ENCODE peak calls at places on chromosomes 6 and 20, in nine cellular contexts. X is hepatocyte, N is neural progenitor cell, Q is GM23338, J is MM.1S, U is OCI-LY7, D is GM23248, E is HCT116, T is SK-N-SH. R is an unnamed sample.

GRCh38 chr6:11160199-11160598 is 48.7 kb upstream of the ERVFRD-1 start:
- DNase-seq in T (no peak), E (no peak), J (no peak), Q (no peak), D (no peak), U (no peak), X (no peak), N (no peak), R (peak)

GRCh38 chr6:169172435-169172834 is 81.2 kb downstream of the THBS2 start:
- DNase-seq in X (no peak), Q (no peak), E (peak), N (no peak), D (peak), U (no peak), T (no peak), J (no peak), R (peak)

GRCh38 chr6:52152692-52153091 is 33.5 kb upstream of the IL17A start:
- DNase-seq in N (peak), X (peak), D (no peak), T (peak), U (no peak), J (no peak), Q (peak), E (no peak), R (no peak)

GRCh38 chr20:31883829-31884228 is 13.4 kb downstream of the TTLL9 start:
- DNase-seq in D (no peak), Q (no peak), J (no peak), U (no peak), N (no peak), E (no peak), T (no peak), X (no peak), R (no peak)

GRCh38 chr6:15384901-15385300 is 139.0 kb downstream of the JARID2 start:
- DNase-seq in E (no peak), J (peak), U (no peak), Q (no peak), T (no peak), D (no peak), X (no peak), N (no peak), R (no peak)

GRCh38 chr6:43150051-43150751 is 20.9 kb upstream of the SRF start:
- DNase-seq in T (no peak), U (no peak), N (no peak), E (no peak), D (no peak), J (no peak), Q (no peak), X (peak), R (peak)

GRCh38 chr6:104614394-104614793 is 245.3 kb downstream of the HACE1 start:
- DNase-seq in J (no peak), U (no peak), E (no peak), X (no peak), T (no peak), N (no peak), D (no peak), Q (no peak), R (no peak)

GRCh38 chr6:168136622-168137021 is 57.6 kb upstream of the FRMD1 start:
- DNase-seq in X (no peak), N (no peak), Q (no peak), T (no peak), E (no peak), J (no peak), D (no peak), U (no peak), R (no peak)

GRCh38 chr20:23245553-23246128 is 105.0 kb upstream of the NXT1 start:
- DNase-seq in J (no peak), T (no peak), U (peak), X (peak), E (no peak), D (no peak), Q (peak), N (peak), R (peak)

GRCh38 chr6:154485784-154486183 is 24.7 kb downstream of the CNKSR3 start:
- DNase-seq in T (no peak), E (no peak), J (no peak), X (no peak), U (no peak), N (no peak), D (no peak), Q (no peak), R (no peak)

GRCh38 chr6:159969921-159970320 is 1.0 kb downstream of the IGF2R start:
- DNase-seq in D (peak), U (peak), J (no peak), E (peak), X (peak), N (peak), T (peak), Q (peak), R (peak)
- TF ChIP-seq EZH2phosphoT487 in D (no peak), U (no peak), J (no peak), E (no peak), X (no peak), N (no peak), T (no peak), Q (no peak), R (no peak)

GRCh38 chr6:141653590-141653989 is 479.1 kb upstream of the GJE1 start:
- DNase-seq in T (no peak), N (no peak), X (peak), D (peak), E (no peak), U (no peak), Q (no peak), J (peak), R (no peak)
- TF ChIP-seq EZH2phosphoT487 in T (no peak), N (no peak), X (no peak), D (no peak), E (no peak), U (no peak), Q (no peak), J (no peak), R (no peak)

GRCh38 chr20:58086763-58087566 is 141.5 kb downstream of the ANKRD60 start:
- DNase-seq in Q (peak), X (peak), T (peak), D (peak), J (no peak), U (peak), E (peak), N (peak), R (peak)
- TF ChIP-seq EZH2phosphoT487 in Q (no peak), X (no peak), T (no peak), D (no peak), J (no peak), U (no peak), E (no peak), N (no peak), R (no peak)

DNA sequence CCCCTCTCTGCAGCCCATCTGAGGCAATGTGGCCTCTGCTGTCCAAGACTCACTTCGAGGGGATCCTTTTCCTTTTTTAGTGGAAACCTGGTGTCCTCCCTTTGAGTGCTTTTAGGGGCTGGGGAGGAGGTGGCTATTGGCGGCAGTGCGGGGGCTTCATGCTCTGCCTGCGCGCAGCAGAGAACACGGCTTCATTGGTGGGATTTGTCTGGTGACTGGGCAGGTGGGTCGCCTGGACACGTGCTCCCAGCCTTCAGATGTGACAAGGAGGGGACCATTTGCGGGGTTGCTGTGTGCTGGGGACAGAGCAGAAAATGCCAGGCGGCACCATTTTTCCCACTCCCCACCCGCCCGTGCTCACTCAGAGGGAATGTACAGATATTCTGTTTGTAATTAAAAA is 417.1 kb upstream of the SULF2 start:
- DNase-seq in J (no peak), Q (no peak), D (no peak), N (no peak), E (no peak), U (no peak), X (no peak), T (no peak), R (no peak)
- TF ChIP-seq EZH2phosphoT487 in J (no peak), Q (no peak), D (no peak), N (no peak), E (no peak), U (no peak), X (no peak), T (no peak), R (no peak)

DNA sequence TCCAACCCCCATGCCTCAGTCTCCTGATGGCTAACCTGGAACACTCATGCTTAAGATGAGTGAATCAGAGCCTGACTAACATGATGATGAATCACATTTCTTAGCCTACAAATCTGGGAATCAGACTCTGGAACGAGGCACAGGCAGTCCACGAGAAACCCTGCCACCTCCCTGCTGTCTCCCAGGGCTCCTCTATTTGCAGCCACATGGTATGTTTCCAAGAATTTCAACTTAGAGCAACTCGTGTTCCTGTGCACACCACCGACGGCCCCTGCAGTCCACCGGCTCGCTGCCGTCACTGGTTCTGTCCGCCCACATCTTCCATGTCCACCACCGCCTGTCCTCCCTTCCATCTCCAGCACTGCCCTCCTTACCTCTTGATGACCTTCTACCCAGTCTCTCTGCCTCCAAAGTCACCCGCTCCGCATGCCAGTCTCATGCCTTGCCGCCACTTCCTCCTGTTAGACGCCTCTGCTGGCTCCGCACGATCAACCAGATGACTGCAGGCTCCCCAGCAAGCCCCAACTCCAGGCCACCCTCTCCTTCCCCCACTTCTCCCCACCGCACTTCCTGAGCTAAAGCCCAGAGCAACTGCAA is 87.6 kb downstream of the AGPAT4 start:
- DNase-seq in U (no peak), Q (no peak), D (peak), E (peak), T (no peak), X (no peak), J (no peak), N (no peak), R (peak)
- TF ChIP-seq EZH2phosphoT487 in U (no peak), Q (no peak), D (no peak), E (no peak), T (no peak), X (no peak), J (no peak), N (no peak), R (no peak)

DNA sequence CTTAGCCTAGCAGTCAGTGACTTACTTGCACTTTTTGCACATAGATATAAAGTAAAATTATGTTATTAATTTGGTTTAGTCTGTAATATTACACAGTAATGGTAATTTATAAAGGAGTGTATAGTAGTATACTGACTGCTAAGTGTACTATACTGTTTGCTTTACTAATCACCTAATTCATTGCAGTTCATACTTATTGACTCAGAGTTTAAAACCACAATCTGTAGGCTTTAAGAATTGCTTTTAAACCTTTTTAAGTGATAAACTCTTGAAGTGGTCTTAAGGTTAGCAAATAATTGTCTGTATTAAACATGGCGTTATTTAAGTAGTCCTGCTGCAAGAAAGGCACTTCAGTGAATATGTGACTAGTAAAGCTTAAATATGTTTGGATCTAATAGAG is 151.5 kb downstream of the QKI start:
- DNase-seq in T (no peak), U (no peak), J (no peak), X (no peak), N (no peak), D (no peak), E (no peak), Q (no peak), R (no peak)
- TF ChIP-seq EZH2phosphoT487 in T (no peak), U (no peak), J (no peak), X (peak), N (no peak), D (no peak), E (no peak), Q (no peak), R (no peak)

GRCh38 chr6:129263117-129263516 is 380.2 kb downstream of the LAMA2 start:
- DNase-seq in U (no peak), N (no peak), T (no peak), Q (no peak), J (no peak), D (no peak), X (no peak), E (no peak), R (no peak)

GRCh38 chr6:129269891-129270290 is 387.0 kb downstream of the LAMA2 start:
- DNase-seq in N (no peak), D (no peak), Q (no peak), X (no peak), E (no peak), J (no peak), U (no peak), T (no peak), R (no peak)

GRCh38 chr6:129269076-129269475 is 386.1 kb downstream of the LAMA2 start:
- DNase-seq in Q (no peak), E (no peak), X (no peak), D (no peak), T (no peak), N (no peak), U (no peak), J (no peak), R (no peak)

GRCh38 chr6:129267028-129267427 is 384.1 kb downstream of the LAMA2 start:
- DNase-seq in U (no peak), Q (peak), E (no peak), N (peak), T (no peak), X (no peak), D (no peak), J (no peak), R (no peak)

DNA sequence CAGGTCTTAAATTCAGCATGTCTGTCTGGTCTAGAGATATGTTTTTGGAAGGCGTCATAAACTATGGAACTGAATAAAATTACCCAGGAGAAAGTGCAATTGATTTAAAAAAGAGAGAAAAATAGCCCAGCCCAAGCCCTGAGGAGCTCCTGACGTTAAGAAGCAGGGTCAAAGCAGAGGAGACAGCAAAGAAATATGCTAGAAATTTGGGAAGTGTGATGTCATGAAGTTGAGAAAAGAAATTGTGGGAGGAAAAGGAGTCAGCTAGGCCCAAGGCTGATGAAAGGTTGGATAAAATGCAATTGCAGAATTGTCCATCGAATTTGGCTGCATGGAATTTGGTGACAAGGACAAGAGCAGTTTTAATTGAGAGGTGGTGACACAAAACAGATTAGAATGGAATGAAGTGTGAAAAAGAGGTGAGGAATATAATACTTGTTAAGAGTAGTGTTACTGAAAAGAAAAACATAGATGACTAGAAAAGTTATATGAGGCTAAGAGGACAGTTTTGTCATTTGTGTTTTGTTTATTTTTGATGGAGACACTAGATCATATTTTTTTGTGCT is 381.6 kb downstream of the LAMA2 start:
- DNase-seq in X (no peak), D (peak), Q (no peak), J (no peak), N (no peak), E (no peak), U (no peak), T (no peak), R (no peak)
- TF ChIP-seq EZH2phosphoT487 in X (no peak), D (no peak), Q (no peak), J (no peak), N (no peak), E (no peak), U (no peak), T (no peak), R (no peak)

DNA sequence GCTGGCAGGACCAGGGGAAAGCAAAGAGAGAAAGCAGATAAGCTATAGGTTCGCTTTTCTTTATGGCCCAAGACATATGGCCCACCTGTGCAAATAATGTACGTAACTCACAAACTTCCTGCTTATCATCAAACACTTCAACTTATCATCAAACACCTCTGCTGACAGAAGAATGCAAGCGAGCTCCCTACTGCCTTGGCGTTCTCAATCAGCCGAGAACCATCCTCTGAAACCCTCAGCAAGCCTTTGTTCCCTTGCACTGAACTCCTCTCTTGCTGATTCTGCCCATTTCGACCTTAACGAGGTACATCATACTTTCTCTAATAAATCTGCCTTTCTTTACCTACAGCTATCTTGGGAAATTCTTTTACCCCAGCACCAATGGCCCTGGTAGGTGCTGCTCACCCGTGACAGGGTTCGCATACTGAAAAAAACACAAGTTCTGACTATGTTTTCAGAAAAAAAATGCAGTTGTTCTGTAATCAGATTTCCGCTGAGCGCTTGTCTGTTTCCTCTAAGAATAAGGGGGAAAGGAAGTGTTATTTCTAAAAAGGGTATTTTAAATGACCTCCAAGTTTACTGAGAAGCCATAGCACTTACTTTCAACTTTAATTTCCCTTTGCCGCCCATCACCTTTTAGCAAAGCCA is 28.3 kb downstream of the SERPINB6 start:
- DNase-seq in J (peak), N (no peak), E (no peak), D (no peak), X (no peak), Q (no peak), T (no peak), U (peak), R (no peak)
- TF ChIP-seq EZH2phosphoT487 in J (no peak), N (no peak), E (no peak), D (no peak), X (no peak), Q (no peak), T (no peak), U (no peak), R (no peak)

GRCh38 chr6:170292111-170292777 is 1.4 kb upstream of the DLL1 start:
- DNase-seq in E (no peak), T (peak), N (peak), U (no peak), J (no peak), X (no peak), Q (peak), D (peak), R (no peak)

GRCh38 chr6:170293411-170293844 is 2.5 kb upstream of the DLL1 start:
- DNase-seq in U (no peak), N (peak), E (no peak), D (no peak), J (no peak), X (no peak), Q (no peak), T (no peak), R (no peak)

GRCh38 chr6:170291271-170292110 is 613 bp upstream of the DLL1 start:
- DNase-seq in X (peak), T (peak), U (peak), Q (peak), J (no peak), D (peak), N (peak), E (no peak), R (peak)

GRCh38 chr6:170293881-170294755 is 3.2 kb upstream of the DLL1 start:
- DNase-seq in U (no peak), X (no peak), Q (no peak), E (no peak), T (peak), J (no peak), D (no peak), N (peak), R (no peak)

GRCh38 chr6:170292778-170293164 is 1.9 kb upstream of the DLL1 start:
- DNase-seq in X (no peak), U (no peak), T (peak), D (peak), J (no peak), N (peak), Q (no peak), E (peak), R (peak)
- TF ChIP-seq EZH2phosphoT487 in X (no peak), U (no peak), T (no peak), D (no peak), J (no peak), N (no peak), Q (no peak), E (no peak), R (no peak)

GRCh38 chr6:34319471-34319885 is 70.7 kb upstream of the SMIM29 start:
- DNase-seq in Q (no peak), D (no peak), N (no peak), U (no peak), X (peak), T (no peak), J (no peak), E (no peak), R (peak)
- TF ChIP-seq EZH2phosphoT487 in Q (no peak), D (no peak), N (no peak), U (no peak), X (no peak), T (no peak), J (no peak), E (no peak), R (no peak)

R was measured in PC-3.